ENCODE peak calls at places on chromosomes 11 and 22, in nine cellular contexts. E is HFF-Myc, L is heart right ventricle, X is HCT116, W is breast epithelium, V is A549, K is H1, F is kidney, H is IMR-90. M is an unnamed sample.

GRCh38 chr22:29331658-29332300 is 16.3 kb upstream of the RASL10A start:
- DNase-seq in F (peak), V (no peak), X (no peak), E (no peak), W (no peak), H (no peak), K (no peak), L (no peak), M (no peak)

GRCh38 chr11:62905927-62906531 is 15.1 kb downstream of the CHRM1 start:
- DNase-seq in K (peak), L (peak), E (peak), H (peak), X (peak), V (peak), F (peak), W (peak), M (peak)

GRCh38 chr22:25061605-25062377 is 109.3 kb downstream of the KIAA1671 start:
- DNase-seq in F (no peak), L (no peak), X (no peak), H (no peak), K (no peak), E (no peak), V (no peak), W (no peak), M (no peak)

GRCh38 chr22:31083923-31084810 is 3.0 kb downstream of the SMTN start:
- DNase-seq in E (no peak), F (no peak), H (no peak), V (no peak), W (no peak), K (no peak), L (peak), X (no peak), M (no peak)

GRCh38 chr11:112658521-112658920 is 302.7 kb upstream of the NCAM1 start:
- DNase-seq in V (no peak), W (no peak), E (no peak), H (no peak), L (no peak), F (no peak), K (no peak), X (no peak), M (no peak)

GRCh38 chr11:94017446-94017845 is 3.7 kb upstream of the HEPHL1 start:
- DNase-seq in L (no peak), W (no peak), V (no peak), F (no peak), X (no peak), K (no peak), H (peak), E (no peak), M (no peak)

GRCh38 chr11:47924184-47924671 is 56.1 kb upstream of the PTPRJ start:
- DNase-seq in H (peak), W (no peak), E (no peak), F (no peak), L (no peak), V (peak), K (no peak), X (peak), M (no peak)

GRCh38 chr22:41524809-41525449 is 19.3 kb downstream of the POLR3H start:
- DNase-seq in X (no peak), W (no peak), F (peak), V (no peak), H (no peak), E (no peak), L (no peak), K (no peak), M (no peak)

GRCh38 chr22:35598396-35598710 is 18.8 kb downstream of the MB start:
- DNase-seq in F (no peak), V (no peak), E (no peak), K (no peak), W (no peak), H (no peak), L (no peak), X (no peak), M (no peak)

GRCh38 chr11:122131126-122131525 is 15.1 kb upstream of the BLID start:
- DNase-seq in W (no peak), K (no peak), F (no peak), X (no peak), E (no peak), V (no peak), L (no peak), H (no peak), M (no peak)

GRCh38 chr11:31412946-31413345 is 43.3 kb downstream of the DNAJC24 start:
- DNase-seq in E (no peak), H (peak), W (no peak), X (no peak), F (no peak), L (no peak), K (no peak), V (no peak), M (no peak)

GRCh38 chr11:36060926-36061325 is 117.1 kb downstream of the LDLRAD3 start:
- DNase-seq in K (no peak), H (no peak), X (no peak), F (no peak), L (no peak), V (no peak), W (no peak), E (no peak), M (no peak)

GRCh38 chr11:76217653-76218160 is 11.4 kb upstream of the WNT11 start:
- DNase-seq in E (no peak), K (no peak), V (no peak), L (no peak), W (no peak), F (peak), X (no peak), H (no peak), M (no peak)

GRCh38 chr11:68020575-68020974 is 9.9 kb upstream of the NDUFS8 start:
- DNase-seq in F (no peak), H (peak), E (no peak), V (peak), K (peak), X (no peak), L (no peak), W (peak), M (no peak)
- TF ChIP-seq CTCF in F (no peak), H (peak), E (peak), V (peak), K (peak), X (peak), L (peak), W (peak), M (no peak)

DNA sequence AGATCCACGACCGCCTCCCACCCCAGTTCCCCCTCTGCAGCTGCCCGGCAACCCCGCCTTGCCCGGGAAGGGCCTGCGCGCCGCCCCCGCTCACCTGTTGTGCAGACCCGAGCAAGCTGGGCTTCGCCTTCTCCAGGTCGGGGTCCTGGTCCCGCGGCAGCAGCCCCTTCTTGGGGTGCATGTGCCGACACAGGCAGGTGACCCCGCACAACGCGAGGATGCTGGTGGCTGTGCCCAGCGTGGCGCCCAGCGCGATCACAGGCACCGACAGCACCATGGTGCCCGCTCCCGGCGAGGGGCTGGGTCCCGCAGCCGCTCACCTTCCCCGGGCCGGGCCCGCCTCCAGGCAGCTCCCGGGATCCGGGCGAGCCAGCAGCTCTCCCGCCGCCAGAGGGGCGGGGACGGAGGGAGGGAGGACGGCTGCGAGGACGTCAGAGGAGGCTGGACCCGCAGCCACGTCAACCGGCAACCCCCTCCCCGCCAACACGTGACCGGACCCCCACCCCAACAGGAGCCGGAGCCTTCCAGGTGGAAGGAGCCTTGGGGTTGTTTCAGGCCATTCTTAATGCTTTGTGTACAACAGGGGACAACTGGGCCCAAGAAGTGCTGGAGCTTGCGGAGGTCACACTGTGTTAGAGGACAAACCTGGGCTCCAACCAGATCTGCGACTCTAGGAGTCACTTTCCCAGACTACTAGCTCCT is at the start of gene SYT13:
- DNase-seq in E (no peak), X (no peak), V (peak), H (no peak), L (peak), W (no peak), K (peak), F (peak), M (no peak)
- H3K4me3 ChIP-seq in E (no peak), X (no peak), V (peak), H (no peak), L (peak), W (peak), K (peak), F (peak), M (no peak)

GRCh38 chr11:84993386-84993785 is 633.8 kb downstream of the DLG2 start:
- DNase-seq in X (peak), W (no peak), H (no peak), E (no peak), V (peak), F (no peak), L (no peak), K (peak), M (no peak)
- TF ChIP-seq CTCF in X (peak), W (no peak), H (peak), E (peak), V (no peak), F (no peak), L (no peak), K (peak), M (no peak)

GRCh38 chr22:39316440-39317083 is 2.9 kb downstream of the RPL3 start:
- DNase-seq in V (peak), E (no peak), F (no peak), K (peak), X (peak), H (peak), L (peak), W (peak), M (peak)
- H3K4me3 ChIP-seq in V (peak), E (peak), F (peak), K (peak), X (peak), H (peak), L (peak), W (peak), M (peak)

DNA sequence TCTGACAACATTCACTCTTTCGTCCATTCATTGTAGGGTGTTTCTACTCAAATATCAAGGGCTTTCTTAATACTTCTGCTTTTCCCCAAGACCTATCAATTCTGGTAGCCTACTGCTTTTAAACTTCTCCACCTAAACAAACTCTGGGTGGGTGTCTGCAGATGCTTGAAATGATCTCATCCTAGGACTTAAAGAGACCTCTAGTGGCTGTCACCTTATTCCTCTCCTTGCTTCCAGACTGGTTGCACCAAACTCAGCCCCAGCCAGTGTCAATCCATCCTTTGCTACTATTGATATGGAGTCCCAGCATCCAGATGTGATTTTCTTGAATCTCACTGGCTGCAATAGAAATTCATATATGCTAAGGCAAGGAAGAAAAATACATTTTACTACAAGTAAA is 274.7 kb downstream of the NXPE2 start:
- DNase-seq in H (no peak), E (no peak), X (no peak), L (no peak), F (no peak), V (peak), W (no peak), K (no peak), M (no peak)
- TF ChIP-seq CTCF in H (no peak), E (no peak), X (no peak), L (peak), F (no peak), V (no peak), W (no peak), K (peak), M (no peak)

GRCh38 chr11:1755344-1756023 is 5.1 kb upstream of the IFITM10 start:
- DNase-seq in E (no peak), K (no peak), W (no peak), X (no peak), H (no peak), V (no peak), L (peak), F (no peak), M (no peak)
- H3K4me3 ChIP-seq in E (no peak), K (no peak), W (no peak), X (no peak), H (no peak), V (no peak), L (no peak), F (no peak), M (no peak)

GRCh38 chr11:14409891-14410290 is 50.9 kb upstream of the RRAS2 start:
- DNase-seq in F (no peak), V (no peak), W (no peak), H (no peak), E (no peak), L (no peak), X (no peak), K (no peak), M (no peak)

GRCh38 chr11:14411818-14412217 is 52.8 kb upstream of the RRAS2 start:
- DNase-seq in E (peak), X (no peak), L (no peak), H (peak), V (no peak), K (no peak), W (peak), F (no peak), M (no peak)

GRCh38 chr11:14414470-14415461 is 55.8 kb upstream of the RRAS2 start:
- DNase-seq in V (no peak), L (no peak), X (no peak), K (no peak), F (no peak), H (peak), W (no peak), E (no peak), M (no peak)

GRCh38 chr11:14417186-14417585 is 58.2 kb upstream of the RRAS2 start:
- DNase-seq in L (no peak), K (no peak), F (no peak), X (no peak), V (no peak), H (peak), E (no peak), W (no peak), M (no peak)

DNA sequence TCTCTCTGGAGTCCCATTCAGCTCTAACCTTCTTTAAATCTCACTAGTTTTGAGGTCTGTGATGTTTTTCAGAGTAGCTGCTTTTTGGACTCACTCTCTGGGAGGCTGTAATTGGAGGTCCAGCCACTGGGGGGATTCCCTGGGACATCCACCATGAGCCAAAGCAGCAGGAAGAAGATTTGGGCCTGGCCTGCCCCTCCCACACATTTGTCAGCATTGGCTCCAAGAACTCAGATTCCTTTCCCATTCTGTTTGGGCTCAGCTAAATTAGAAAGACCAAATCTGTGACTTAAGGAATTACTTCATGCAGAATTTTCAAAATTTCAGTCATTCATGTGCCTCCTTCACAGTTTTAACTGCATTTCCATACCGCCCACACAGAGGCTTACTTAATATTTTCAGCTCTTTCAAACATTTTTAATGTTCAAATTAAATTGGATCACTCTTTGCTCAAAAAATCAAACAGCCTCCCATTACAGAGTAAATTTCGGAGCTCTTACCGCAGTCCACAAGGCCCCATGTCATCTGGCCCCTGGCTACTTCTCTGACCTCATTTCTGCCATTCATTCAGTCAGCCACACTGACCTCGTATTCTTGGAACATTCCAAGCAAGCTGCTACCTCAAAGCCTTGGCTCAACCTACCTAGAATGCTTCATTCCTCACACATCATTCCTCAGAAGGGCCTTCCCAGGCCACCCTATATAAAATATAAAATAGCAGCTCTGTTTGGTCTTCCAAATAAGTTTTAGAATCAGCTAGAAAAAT is 54.5 kb upstream of the RRAS2 start:
- DNase-seq in L (no peak), W (peak), F (no peak), E (no peak), H (peak), X (no peak), K (peak), V (peak), M (no peak)
- TF ChIP-seq CTCF in L (peak), W (peak), F (no peak), E (peak), H (peak), X (peak), K (peak), V (no peak), M (no peak)

GRCh38 chr22:37617431-37617830 is 8.8 kb downstream of the GGA1 start:
- DNase-seq in V (no peak), X (no peak), F (no peak), L (no peak), H (no peak), W (no peak), K (no peak), E (no peak), M (no peak)

GRCh38 chr22:37616205-37617083 is 7.8 kb downstream of the GGA1 start:
- DNase-seq in K (no peak), L (no peak), H (no peak), X (no peak), V (no peak), E (no peak), F (no peak), W (no peak), M (no peak)

GRCh38 chr22:37618674-37619073 is 10.0 kb downstream of the GGA1 start:
- DNase-seq in W (no peak), E (no peak), V (no peak), F (no peak), X (no peak), H (no peak), L (no peak), K (no peak), M (no peak)

GRCh38 chr22:37619991-37620390 is 11.4 kb downstream of the GGA1 start:
- DNase-seq in F (no peak), K (no peak), W (no peak), V (no peak), X (no peak), H (no peak), E (no peak), L (no peak), M (no peak)

DNA sequence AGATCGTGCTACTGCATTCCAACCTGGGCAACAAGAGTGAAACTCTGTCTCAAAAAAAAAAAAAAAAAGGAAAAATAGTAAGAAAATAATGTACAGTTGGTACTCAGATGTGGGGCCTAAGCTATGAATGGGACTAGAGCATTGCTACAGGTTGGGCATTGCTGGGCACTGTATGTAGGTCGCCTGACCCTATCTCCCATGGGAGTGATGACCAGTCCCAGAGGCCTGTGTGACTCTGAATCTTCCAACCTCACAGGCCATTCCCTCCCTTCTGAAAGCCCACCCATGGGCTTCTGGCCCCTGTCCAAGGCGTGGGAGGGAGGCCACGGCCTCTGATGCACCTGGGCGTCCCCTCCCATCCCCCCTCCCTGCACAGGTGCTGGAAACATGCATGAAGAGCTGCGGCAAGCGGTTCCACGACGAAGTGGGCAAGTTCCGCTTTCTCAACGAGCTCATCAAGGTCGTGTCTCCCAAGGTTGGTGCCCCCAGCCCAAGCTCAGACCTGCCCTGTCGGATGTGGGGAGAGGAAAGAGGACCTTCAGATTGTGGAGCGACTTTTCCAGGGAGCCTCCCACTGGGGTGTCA is 9.5 kb downstream of the GGA1 start:
- DNase-seq in H (no peak), L (no peak), E (no peak), W (no peak), V (no peak), F (no peak), K (no peak), X (no peak), M (no peak)
- H3K4me3 ChIP-seq in H (no peak), L (no peak), E (no peak), W (no peak), V (no peak), F (no peak), K (no peak), X (no peak), M (no peak)

M was measured in tibial nerve.